ENCODE peak calls at places on chromosomes 1 and 21, in six cellular contexts. V is aorta; Y is DND-41; R is effector memory CD4-positive, alpha-beta T cell; T is heart left ventricle; E is PC-9. D is an unnamed sample.

GRCh38 chr1:76269175-76269574 is 194.6 kb downstream of the ST6GALNAC3 start:
- DNase-seq in R (no peak), E (no peak), V (no peak), T (no peak), Y (no peak), D (no peak)

GRCh38 chr1:185376288-185376687 is 59.2 kb upstream of the IVNS1ABP start:
- DNase-seq in E (no peak), T (no peak), V (no peak), R (no peak), Y (no peak), D (no peak)

GRCh38 chr1:9126511-9126910 is 2.4 kb downstream of the GPR157 start:
- DNase-seq in T (no peak), R (no peak), V (no peak), Y (no peak), E (peak; percentile 55), D (no peak)

GRCh38 chr1:1068077-1068373 is 6.1 kb downstream of the RNF223 start:
- DNase-seq in T (no peak), V (no peak), E (peak; percentile 58), R (no peak), Y (no peak), D (no peak)

GRCh38 chr1:17306407-17306806 is 1.6 kb upstream of the PADI4 start:
- DNase-seq in Y (no peak), R (no peak), V (no peak), T (no peak), E (no peak), D (no peak)

GRCh38 chr1:240491796-240492195 is 120.2 kb downstream of the GREM2 start:
- DNase-seq in E (no peak), R (no peak), V (no peak), T (no peak), Y (no peak), D (no peak)

GRCh38 chr21:25878334-25878733 is 143.6 kb downstream of the GABPA start:
- DNase-seq in V (no peak), R (no peak), Y (no peak), E (no peak), T (no peak), D (no peak)

GRCh38 chr1:61043010-61043820 is 39.1 kb upstream of the NFIA start:
- DNase-seq in E (peak; percentile 40), V (peak; percentile 98), Y (no peak), T (peak; percentile 89), R (peak; percentile 61), D (peak; percentile 76)

GRCh38 chr1:210597555-210598134 is 268.9 kb downstream of the HHAT start:
- DNase-seq in Y (no peak), R (no peak), V (no peak), T (no peak), E (peak; percentile 95), D (no peak)

GRCh38 chr1:23756676-23757075 is 13.4 kb downstream of the ELOA start:
- DNase-seq in R (no peak), V (no peak), Y (no peak), E (no peak), T (no peak), D (no peak)

GRCh38 chr1:34975312-34975711 is 9.8 kb downstream of the TMEM35B start:
- DNase-seq in E (no peak), V (no peak), Y (no peak), T (no peak), R (no peak), D (no peak)

GRCh38 chr1:167454929-167455785 is 63.2 kb downstream of the CD247 start:
- DNase-seq in Y (peak; percentile 91), T (peak; percentile 62), V (peak; percentile 89), R (peak; percentile 76), E (no peak), D (peak; percentile 82)

GRCh38 chr1:71908313-71908712 is 374.0 kb downstream of the NEGR1 start:
- DNase-seq in R (no peak), V (no peak), T (no peak), Y (no peak), E (no peak), D (no peak)

GRCh38 chr1:211839106-211839505 is 8.5 kb upstream of the LPGAT1 start:
- DNase-seq in V (no peak), T (no peak), E (no peak), Y (no peak), R (no peak), D (no peak)

GRCh38 chr1:211843018-211843417 is 12.5 kb upstream of the LPGAT1 start:
- DNase-seq in R (no peak), T (no peak), Y (no peak), V (no peak), E (no peak), D (no peak)

GRCh38 chr1:211842518-211842917 is 12.0 kb upstream of the LPGAT1 start:
- DNase-seq in R (no peak), Y (no peak), V (no peak), T (no peak), E (no peak), D (no peak)

GRCh38 chr1:211843507-211844298 is 13.1 kb upstream of the LPGAT1 start:
- DNase-seq in V (no peak), R (no peak), Y (no peak), E (peak; percentile 83), T (no peak), D (no peak)
- H3K36me3 ChIP-seq in V (no peaks in the 10 kb centered on the region), R (no peaks in the 10 kb centered on the region), Y (no peaks in the 10 kb centered on the region), E (no peaks in the 10 kb centered on the region), T (no peaks in the 10 kb centered on the region), D (no peaks in the 10 kb centered on the region)

GRCh38 chr1:28374297-28374696 is 4.8 kb downstream of the PHACTR4 start:
- DNase-seq in E (peak; percentile 36), T (no peak), V (no peak), Y (no peak), R (no peak), D (no peak)
- H3K27ac ChIP-seq in E (peak overlapping the region; percentile 38), T (no peak overlapping the region), V (no peak overlapping the region), Y (no peak overlapping the region), R (no peak overlapping the region), D (no peak overlapping the region)

GRCh38 chr1:36118805-36119204 is 6.2 kb downstream of the COL8A2 start:
- DNase-seq in Y (no peak), E (no peak), T (no peak), V (no peak), R (no peak), D (no peak)
- H3K4me1 ChIP-seq in Y (no peaks in the 10 kb centered on the region), E (no peaks in the 10 kb centered on the region), T (no peaks in the 10 kb centered on the region), V (peaks cover 4% of the 10 kb centered on the region), R (no peaks in the 10 kb centered on the region), D (no peaks in the 10 kb centered on the region)

GRCh38 chr1:2395245-2395644 is 3.6 kb downstream of the RER1 start:
- DNase-seq in V (no peak), T (no peak), Y (no peak), R (no peak), E (no peak), D (no peak)

GRCh38 chr1:2392686-2393085 is 1.0 kb downstream of the RER1 start:
- DNase-seq in T (no peak), V (no peak), Y (no peak), E (no peak), R (no peak), D (no peak)

GRCh38 chr1:2393471-2393877 is 1.8 kb downstream of the RER1 start:
- DNase-seq in T (no peak), E (peak; percentile 23), Y (no peak), V (no peak), R (no peak), D (no peak)

GRCh38 chr1:2394761-2395160 is 3.1 kb downstream of the RER1 start:
- DNase-seq in R (no peak), T (no peak), E (no peak), V (no peak), Y (no peak), D (no peak)

GRCh38 chr1:2394220-2394619 is 2.6 kb downstream of the RER1 start:
- DNase-seq in R (no peak), V (no peak), T (no peak), Y (no peak), E (no peak), D (no peak)
- H3K36me3 ChIP-seq in R (peaks cover 41% of the 10 kb centered on the region), V (no peaks in the 10 kb centered on the region), T (peaks cover 63% of the 10 kb centered on the region), Y (peaks cover 64% of the 10 kb centered on the region), E (peaks cover 13% of the 10 kb centered on the region), D (peaks cover 35% of the 10 kb centered on the region)

D was measured in CD8-positive, alpha-beta memory T cell.